ENCODE peak calls at places on chromosome 5, in eight cellular contexts. C, L, E, H, R, J, X and U are unnamed samples.

GRCh38 chr5:154221371-154221896 is 30.9 kb downstream of the GALNT10 start:
- DNase-seq in C (peak), L (no peak), E (peak), H (peak), R (peak), J (peak), X (peak), U (no peak)

GRCh38 chr5:109907751-109908150 is 218.0 kb downstream of the MAN2A1 start:
- DNase-seq in C (peak), L (no peak), E (no peak), H (peak), R (peak), J (no peak), X (no peak), U (no peak)

GRCh38 chr5:108093186-108093585 is 288.7 kb downstream of the FBXL17 start:
- DNase-seq in C (peak), L (no peak), E (no peak), H (no peak), R (no peak), J (no peak), X (no peak), U (peak)

GRCh38 chr5:142495561-142495960 is 170.7 kb upstream of the SPRY4 start:
- DNase-seq in C (no peak), L (no peak), E (no peak), H (no peak), R (no peak), J (no peak), X (no peak), U (no peak)

GRCh38 chr5:176632777-176633176 is 2.3 kb downstream of the EIF4E1B start:
- DNase-seq in C (no peak), L (no peak), E (no peak), H (no peak), R (no peak), J (no peak), X (no peak), U (no peak)

GRCh38 chr5:38925154-38925925 is 79.5 kb downstream of the OSMR start:
- DNase-seq in C (peak), L (no peak), E (no peak), H (no peak), R (no peak), J (no peak), X (no peak), U (no peak)

GRCh38 chr5:151270599-151270998 is 17.6 kb downstream of the GM2A start:
- DNase-seq in C (peak), L (no peak), E (no peak), H (peak), R (no peak), J (no peak), X (no peak), U (peak)

GRCh38 chr5:11595045-11595444 is 309.2 kb downstream of the CTNND2 start:
- DNase-seq in C (no peak), L (no peak), E (no peak), H (no peak), R (no peak), J (no peak), X (peak), U (no peak)

GRCh38 chr5:35803221-35803651 is 53.5 kb upstream of the IL7R start:
- DNase-seq in C (peak), L (peak), E (no peak), H (no peak), R (peak), J (no peak), X (peak), U (peak)

GRCh38 chr5:153629027-153629426 is 138.6 kb downstream of the GRIA1 start:
- DNase-seq in C (peak), L (peak), E (no peak), H (peak), R (peak), J (peak), X (peak), U (no peak)

GRCh38 chr5:138273834-138274188 is 610 bp downstream of the GFRA3 start:
- DNase-seq in C (no peak), L (no peak), E (no peak), H (no peak), R (no peak), J (no peak), X (no peak), U (no peak)

GRCh38 chr5:138274189-138274853 is at the start of gene GFRA3:
- DNase-seq in C (no peak), L (peak), E (no peak), H (no peak), R (no peak), J (no peak), X (no peak), U (peak)

GRCh38 chr5:138275895-138276294 is 1.5 kb upstream of the GFRA3 start:
- DNase-seq in C (no peak), L (no peak), E (no peak), H (no peak), R (no peak), J (no peak), X (no peak), U (no peak)

GRCh38 chr5:138275379-138275782 is 960 bp upstream of the GFRA3 start:
- DNase-seq in C (no peak), L (no peak), E (no peak), H (no peak), R (no peak), J (no peak), X (no peak), U (no peak)

GRCh38 chr5:138276402-138277054 is 2.1 kb upstream of the GFRA3 start:
- DNase-seq in C (no peak), L (no peak), E (no peak), H (no peak), R (no peak), J (no peak), X (peak), U (no peak)
- TF ChIP-seq CTCF in C (no peak), L (peak), E (no peak), H (no peak), R (no peak), J (no peak), X (no peak), U (no peak)

GRCh38 chr5:147369742-147370374 is 135.0 kb downstream of the STK32A start:
- DNase-seq in C (peak), L (no peak), E (no peak), H (no peak), R (no peak), J (no peak), X (no peak), U (no peak)
- TF ChIP-seq CTCF in C (peak), L (peak), E (no peak), H (peak), R (peak), J (peak), X (peak), U (no peak)

GRCh38 chr5:145697251-145698016 is 137.7 kb downstream of the PRELID2 start:
- DNase-seq in C (peak), L (no peak), E (no peak), H (no peak), R (no peak), J (no peak), X (peak), U (peak)

GRCh38 chr5:145699846-145700245 is 135.3 kb downstream of the PRELID2 start:
- DNase-seq in C (no peak), L (no peak), E (no peak), H (no peak), R (no peak), J (no peak), X (no peak), U (no peak)

GRCh38 chr5:145704724-145705123 is 130.4 kb downstream of the PRELID2 start:
- DNase-seq in C (no peak), L (no peak), E (no peak), H (no peak), R (no peak), J (no peak), X (no peak), U (no peak)

GRCh38 chr5:145701404-145701803 is 133.7 kb downstream of the PRELID2 start:
- DNase-seq in C (no peak), L (no peak), E (no peak), H (no peak), R (no peak), J (no peak), X (no peak), U (no peak)
- TF ChIP-seq CTCF in C (no peak), L (peak), E (no peak), H (peak), R (no peak), J (no peak), X (no peak), U (no peak)

DNA sequence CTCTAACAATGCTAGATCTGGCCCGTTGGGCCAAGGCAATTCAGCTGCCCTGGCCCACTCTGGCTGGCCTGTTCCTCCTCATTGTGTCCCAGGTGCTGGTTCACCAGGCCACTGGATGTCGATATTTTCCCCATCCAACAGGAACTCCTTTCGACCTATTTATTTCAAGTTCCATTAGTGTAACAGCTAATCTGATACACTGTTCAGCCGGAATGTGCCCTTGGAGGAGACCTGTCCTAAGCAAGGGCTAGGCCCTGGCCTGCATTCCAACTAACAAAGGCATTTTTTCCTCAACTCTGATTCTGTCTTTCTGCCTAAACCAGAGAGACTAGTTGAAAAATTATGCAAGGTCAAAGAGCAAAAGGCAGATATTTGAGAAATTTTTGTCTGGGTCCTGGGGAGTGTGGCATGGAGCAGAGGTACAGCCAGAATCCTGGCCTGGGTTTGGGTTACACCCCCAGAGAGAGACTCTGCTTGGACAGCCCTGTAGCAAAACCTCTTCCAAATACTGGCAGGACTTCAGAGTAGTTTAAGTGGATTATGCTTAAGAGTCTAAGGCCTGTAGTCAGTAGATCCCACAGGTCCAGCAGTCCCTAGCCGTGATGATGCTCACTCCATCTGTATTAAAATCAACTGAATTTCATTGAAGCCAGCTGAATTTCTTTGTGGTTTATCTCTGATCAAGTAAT is 36.1 kb downstream of the MARCHF11 start:
- DNase-seq in C (no peak), L (no peak), E (no peak), H (no peak), R (no peak), J (no peak), X (no peak), U (no peak)
- TF ChIP-seq CTCF in C (no peak), L (no peak), E (no peak), H (no peak), R (no peak), J (no peak), X (no peak), U (no peak)

GRCh38 chr5:1204693-1205242 is 3.4 kb downstream of the SLC6A19 start:
- DNase-seq in C (peak), L (no peak), E (no peak), H (no peak), R (no peak), J (no peak), X (peak), U (no peak)
- TF ChIP-seq CTCF in C (peak), L (peak), E (no peak), H (peak), R (peak), J (no peak), X (peak), U (no peak)

DNA sequence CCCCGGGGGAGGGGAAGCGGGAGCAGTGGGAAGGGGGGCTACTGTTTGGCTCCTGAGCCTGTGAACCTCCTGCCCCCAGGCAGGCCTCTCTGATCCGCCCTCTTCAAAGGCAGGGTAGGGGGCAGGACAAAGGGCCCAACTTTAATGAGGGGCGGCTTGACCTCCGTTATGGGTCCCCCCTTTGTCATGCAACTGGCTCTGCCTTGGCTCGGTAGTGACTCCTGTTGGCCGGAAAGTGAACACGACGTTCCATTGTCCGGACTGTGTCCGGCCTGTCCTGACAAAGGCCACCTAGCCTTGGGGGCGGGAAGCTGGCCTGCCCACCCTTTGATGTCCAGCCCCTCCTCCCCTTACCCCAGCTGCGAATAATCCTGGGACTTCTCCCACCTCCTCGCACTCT is 1.3 kb downstream of the CDX1 start:
- DNase-seq in C (no peak), L (no peak), E (no peak), H (no peak), R (no peak), J (no peak), X (no peak), U (no peak)
- TF ChIP-seq CTCF in C (peak), L (no peak), E (no peak), H (peak), R (no peak), J (no peak), X (no peak), U (peak)